ENCODE peak calls at places on chromosomes 7 and 10, in five cellular contexts. One of them, this sample, is unnamed.

GRCh38 chr7:132760873-132761272 is 184.6 kb upstream of the PLXNA4 start:
- DNase-seq in SK-N-SH: no peak
- DNase-seq in K562: no peak
- DNase-seq in A549: no peak
- DNase-seq in HepG2: no peak
- DNase-seq in this sample: no peak

GRCh38 chr10:89207181-89207800 is at the start of gene CH25H:
- DNase-seq in A549: peak
- DNase-seq in K562: no peak
- DNase-seq in HepG2: no peak
- DNase-seq in SK-N-SH: peak
- DNase-seq in this sample: no peak

GRCh38 chr7:143390773-143391114 is 9.6 kb downstream of the ZYX start:
- DNase-seq in A549: no peak
- DNase-seq in SK-N-SH: no peak
- DNase-seq in K562: no peak
- DNase-seq in HepG2: no peak
- DNase-seq in this sample: no peak

GRCh38 chr7:79968894-79969293 is 165.7 kb upstream of the GNAI1 start:
- DNase-seq in K562: no peak
- DNase-seq in A549: no peak
- DNase-seq in HepG2: no peak
- DNase-seq in SK-N-SH: no peak
- DNase-seq in this sample: no peak

GRCh38 chr10:81213360-81213759 is 661.6 kb upstream of the NRG3 start:
- DNase-seq in HepG2: no peak
- DNase-seq in SK-N-SH: no peak
- DNase-seq in K562: no peak
- DNase-seq in A549: no peak
- DNase-seq in this sample: no peak

GRCh38 chr10:48845512-48845911 is 94.1 kb downstream of the LRRC18 start:
- DNase-seq in SK-N-SH: no peak
- DNase-seq in A549: no peak
- DNase-seq in K562: no peak
- DNase-seq in HepG2: no peak
- DNase-seq in this sample: no peak

GRCh38 chr7:44275829-44276570 is 49.4 kb downstream of the CAMK2B start:
- DNase-seq in SK-N-SH: peak
- DNase-seq in HepG2: no peak
- DNase-seq in A549: no peak
- DNase-seq in K562: peak
- DNase-seq in this sample: peak

GRCh38 chr7:112225006-112225405 is 18.5 kb downstream of the ZNF277 start:
- DNase-seq in SK-N-SH: no peak
- DNase-seq in A549: no peak
- DNase-seq in K562: no peak
- DNase-seq in HepG2: no peak
- DNase-seq in this sample: no peak

GRCh38 chr10:81179805-81180452 is 642.2 kb downstream of the SH2D4B start:
- DNase-seq in A549: no peak
- DNase-seq in HepG2: peak
- DNase-seq in SK-N-SH: peak
- DNase-seq in K562: no peak
- DNase-seq in this sample: no peak

GRCh38 chr7:29375641-29376562 is 181.3 kb downstream of the CHN2 start:
- DNase-seq in A549: no peak
- DNase-seq in SK-N-SH: no peak
- DNase-seq in K562: no peak
- DNase-seq in HepG2: peak
- DNase-seq in this sample: no peak

GRCh38 chr7:99380823-99381663 is 6.5 kb downstream of the ARPC1B start:
- DNase-seq in K562: no peak
- DNase-seq in A549: no peak
- DNase-seq in HepG2: peak
- DNase-seq in SK-N-SH: peak
- DNase-seq in this sample: no peak

GRCh38 chr10:25017247-25017590 is 807 bp downstream of the THNSL1 start:
- DNase-seq in SK-N-SH: peak
- DNase-seq in HepG2: no peak
- DNase-seq in A549: peak
- DNase-seq in K562: peak
- DNase-seq in this sample: no peak

GRCh38 chr7:147245274-147245673 is 1128.7 kb downstream of the CNTNAP2 start:
- DNase-seq in SK-N-SH: peak
- DNase-seq in A549: peak
- DNase-seq in HepG2: peak
- DNase-seq in K562: peak
- DNase-seq in this sample: peak

GRCh38 chr10:28274475-28274874 is 28.4 kb downstream of the MPP7 start:
- DNase-seq in SK-N-SH: no peak
- DNase-seq in A549: no peak
- DNase-seq in K562: no peak
- DNase-seq in HepG2: no peak
- DNase-seq in this sample: no peak

GRCh38 chr10:86497621-86498020 is 24.0 kb downstream of the WAPL start:
- DNase-seq in SK-N-SH: no peak
- DNase-seq in K562: no peak
- DNase-seq in HepG2: no peak
- DNase-seq in A549: no peak
- DNase-seq in this sample: no peak

GRCh38 chr7:159033956-159034938 is 110.4 kb downstream of the VIPR2 start:
- DNase-seq in HepG2: no peak
- DNase-seq in SK-N-SH: no peak
- DNase-seq in A549: no peak
- DNase-seq in K562: no peak
- DNase-seq in this sample: peak

GRCh38 chr10:127337801-127338200 is 141.4 kb upstream of the INSYN2A start:
- DNase-seq in K562: no peak
- DNase-seq in HepG2: no peak
- DNase-seq in A549: no peak
- DNase-seq in SK-N-SH: no peak
- DNase-seq in this sample: no peak

GRCh38 chr10:5089869-5090268 is 4.3 kb upstream of the AKR1C3 start:
- DNase-seq in K562: no peak
- DNase-seq in A549: no peak
- DNase-seq in SK-N-SH: no peak
- DNase-seq in HepG2: peak
- DNase-seq in this sample: no peak

GRCh38 chr7:80508440-80508839 is 3.4 kb downstream of the GNAT3 start:
- DNase-seq in A549: no peak
- DNase-seq in HepG2: no peak
- DNase-seq in SK-N-SH: no peak
- DNase-seq in K562: no peak
- DNase-seq in this sample: no peak

GRCh38 chr10:1381339-1381738 is 325.2 kb downstream of the WDR37 start:
- DNase-seq in A549: no peak
- DNase-seq in HepG2: no peak
- DNase-seq in SK-N-SH: no peak
- DNase-seq in K562: no peak
- DNase-seq in this sample: peak

GRCh38 chr10:97714401-97715258 is 1.1 kb downstream of the MARVELD1 start:
- DNase-seq in HepG2: no peak
- DNase-seq in A549: peak
- DNase-seq in SK-N-SH: peak
- DNase-seq in K562: peak
- DNase-seq in this sample: no peak

GRCh38 chr7:134885967-134886352 is 100.3 kb upstream of the AGBL3 start:
- DNase-seq in A549: peak
- DNase-seq in SK-N-SH: no peak
- DNase-seq in HepG2: peak
- DNase-seq in K562: no peak
- DNase-seq in this sample: no peak
- TF ChIP-seq CHD2 in A549: no peak
- TF ChIP-seq CHD2 in SK-N-SH: no peak
- TF ChIP-seq CHD2 in HepG2: no peak
- TF ChIP-seq CHD2 in K562: no peak
- TF ChIP-seq CHD2 in this sample: no peak

GRCh38 chr10:59830601-59831259 is 75.6 kb downstream of the CCDC6 start:
- DNase-seq in A549: peak
- DNase-seq in SK-N-SH: peak
- DNase-seq in HepG2: peak
- DNase-seq in K562: peak
- DNase-seq in this sample: peak
- TF ChIP-seq CHD2 in A549: no peak
- TF ChIP-seq CHD2 in SK-N-SH: no peak
- TF ChIP-seq CHD2 in HepG2: no peak
- TF ChIP-seq CHD2 in K562: no peak
- TF ChIP-seq CHD2 in this sample: no peak

GRCh38 chr10:17472481-17473227 is 18.3 kb upstream of the ST8SIA6 start:
- DNase-seq in HepG2: no peak
- DNase-seq in K562: no peak
- DNase-seq in SK-N-SH: no peak
- DNase-seq in A549: no peak
- DNase-seq in this sample: no peak
- TF ChIP-seq CHD2 in HepG2: no peak
- TF ChIP-seq CHD2 in K562: no peak
- TF ChIP-seq CHD2 in SK-N-SH: no peak
- TF ChIP-seq CHD2 in A549: no peak
- TF ChIP-seq CHD2 in this sample: no peak

DNA sequence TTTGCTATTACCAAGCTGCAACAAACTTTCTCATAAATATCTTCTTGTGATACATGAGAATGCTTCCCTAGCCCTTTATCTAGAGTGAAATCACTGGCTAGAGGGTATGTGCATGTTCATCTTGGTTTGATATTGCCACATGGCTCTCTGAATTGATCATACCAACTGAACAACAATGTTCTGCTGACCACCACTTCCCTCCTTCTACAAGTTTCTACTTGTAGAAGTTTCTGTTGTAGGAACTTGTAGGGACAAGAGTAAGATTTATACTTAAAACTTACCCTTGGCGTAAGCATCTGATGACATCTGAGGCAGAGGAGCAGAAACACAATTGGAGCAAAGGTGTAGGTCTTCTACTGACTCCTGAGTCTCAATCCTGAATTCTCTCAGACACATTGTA is 86.3 kb upstream of the FAM13C start:
- DNase-seq in SK-N-SH: no peak
- DNase-seq in K562: no peak
- DNase-seq in HepG2: no peak
- DNase-seq in A549: no peak
- DNase-seq in this sample: no peak
- TF ChIP-seq CHD2 in SK-N-SH: no peak
- TF ChIP-seq CHD2 in K562: no peak
- TF ChIP-seq CHD2 in HepG2: no peak
- TF ChIP-seq CHD2 in A549: no peak
- TF ChIP-seq CHD2 in this sample: no peak

This sample was measured in H1.